ENCODE peak calls at places on chromosomes 6 and 20, in seven cellular contexts. M is colonic mucosa; K is gastrocnemius medialis; S is CD4-positive, alpha-beta T cell; V is heart right ventricle; J is HL-60; Y is body of pancreas. E is an unnamed sample. For H3K27me3, the result is how much of the 10 kb centered on the place peaks cover.

GRCh38 chr6:104527761-104528415 is 331.8 kb downstream of the HACE1 start:
- DNase-seq in M (peak), K (peak), S (no peak), V (no peak), J (peak), Y (peak), E (no peak)

GRCh38 chr6:83985308-83985713 is 48.3 kb upstream of the MRAP2 start:
- DNase-seq in M (no peak), K (no peak), S (no peak), V (no peak), J (no peak), Y (no peak), E (no peak)

GRCh38 chr6:32045811-32046449 is 7.7 kb downstream of the CYP21A2 start:
- DNase-seq in M (no peak), K (peak), S (no peak), V (peak), J (no peak), Y (no peak), E (no peak)

GRCh38 chr6:165715428-165715827 is 52.4 kb upstream of the PDE10A start:
- DNase-seq in M (no peak), K (no peak), S (no peak), V (no peak), J (no peak), Y (no peak), E (no peak)

GRCh38 chr20:37907330-37907676 is 4.4 kb downstream of the VSTM2L start:
- DNase-seq in M (no peak), K (no peak), S (no peak), V (no peak), J (no peak), Y (no peak), E (no peak)

GRCh38 chr6:159582736-159583135 is 110.3 kb downstream of the SOD2 start:
- DNase-seq in M (no peak), K (no peak), S (no peak), V (no peak), J (no peak), Y (no peak), E (no peak)

GRCh38 chr20:33992145-33992922 is 1.4 kb upstream of the RALY start:
- DNase-seq in M (no peak), K (no peak), S (peak), V (no peak), J (no peak), Y (no peak), E (no peak)

GRCh38 chr20:48448601-48449384 is 379.0 kb downstream of the PREX1 start:
- DNase-seq in M (no peak), K (no peak), S (no peak), V (no peak), J (no peak), Y (no peak), E (no peak)

GRCh38 chr20:32582659-32583580 is 2.2 kb downstream of the NOL4L start:
- DNase-seq in M (no peak), K (no peak), S (no peak), V (no peak), J (peak), Y (no peak), E (no peak)

GRCh38 chr20:20014659-20015058 is 2.5 kb upstream of the NAA20 start:
- DNase-seq in M (no peak), K (no peak), S (no peak), V (no peak), J (no peak), Y (no peak), E (no peak)

GRCh38 chr6:137725949-137726348 is 141.1 kb upstream of the TNFAIP3 start:
- DNase-seq in M (no peak), K (no peak), S (no peak), V (no peak), J (no peak), Y (no peak), E (no peak)

GRCh38 chr6:106163966-106164877 is 78.1 kb downstream of the PRDM1 start:
- DNase-seq in M (no peak), K (peak), S (no peak), V (no peak), J (peak), Y (peak), E (peak)

GRCh38 chr6:123393333-123393732 is 243.4 kb downstream of the TRDN start:
- DNase-seq in M (no peak), K (no peak), S (no peak), V (no peak), J (no peak), Y (no peak), E (no peak)

GRCh38 chr20:1654994-1655393 is 2.6 kb downstream of the SIRPG start:
- DNase-seq in M (no peak), K (no peak), S (no peak), V (no peak), J (no peak), Y (no peak), E (no peak)

GRCh38 chr6:89387516-89388222 is 24.4 kb downstream of the RRAGD start:
- DNase-seq in M (no peak), K (no peak), S (no peak), V (no peak), J (no peak), Y (no peak), E (no peak)

GRCh38 chr6:41002168-41002567 is 36.9 kb downstream of the UNC5CL start:
- DNase-seq in M (no peak), K (peak), S (no peak), V (no peak), J (no peak), Y (no peak), E (no peak)

GRCh38 chr6:149627672-149628071 is 20.8 kb downstream of the KATNA1 start:
- DNase-seq in M (no peak), K (no peak), S (no peak), V (no peak), J (no peak), Y (no peak), E (no peak)

GRCh38 chr20:41726727-41727126 is 108.5 kb upstream of the CHD6 start:
- DNase-seq in M (no peak), K (no peak), S (no peak), V (no peak), J (no peak), Y (no peak), E (no peak)

GRCh38 chr6:26045939-26046368 is 41.3 kb upstream of the HFE start:
- DNase-seq in M (no peak), K (no peak), S (no peak), V (no peak), J (no peak), Y (no peak), E (no peak)

GRCh38 chr6:4774715-4775590 is 1.3 kb upstream of the CDYL start:
- DNase-seq in M (peak), K (peak), S (no peak), V (no peak), J (peak), Y (peak), E (no peak)

GRCh38 chr20:4138056-4138455 is 122.7 kb upstream of the RNF24 start:
- DNase-seq in M (no peak), K (no peak), S (no peak), V (no peak), J (no peak), Y (no peak), E (no peak)

GRCh38 chr6:111804627-111805235 is 68.5 kb downstream of the FYN start:
- DNase-seq in M (no peak), K (no peak), S (peak), V (no peak), J (no peak), Y (peak), E (no peak)

GRCh38 chr20:43016257-43016656 is 173.4 kb downstream of the PTPRT start:
- DNase-seq in M (no peak), K (no peak), S (no peak), V (no peak), J (no peak), Y (no peak), E (no peak)

GRCh38 chr6:129748901-129749748 is 39.1 kb upstream of the ARHGAP18 start:
- DNase-seq in M (no peak), K (no peak), S (no peak), V (no peak), J (no peak), Y (no peak), E (no peak)

GRCh38 chr6:26216886-26217713 is 129.9 kb downstream of the HFE start:
- DNase-seq in M (peak), K (peak), S (no peak), V (peak), J (peak), Y (peak), E (peak)

GRCh38 chr20:48931527-48932374 is 10.2 kb downstream of the ARFGEF2 start:
- DNase-seq in M (no peak), K (no peak), S (no peak), V (no peak), J (no peak), Y (no peak), E (no peak)

GRCh38 chr20:35318502-35319157 is 26.4 kb upstream of the FAM83C start:
- DNase-seq in M (peak), K (peak), S (no peak), V (no peak), J (no peak), Y (peak), E (no peak)

GRCh38 chr6:125041740-125042459 is 79.7 kb downstream of the RNF217 start:
- DNase-seq in M (no peak), K (no peak), S (no peak), V (no peak), J (no peak), Y (no peak), E (no peak)

GRCh38 chr6:21325201-21325856 is 268.2 kb upstream of the SOX4 start:
- DNase-seq in M (no peak), K (no peak), S (no peak), V (no peak), J (no peak), Y (no peak), E (no peak)

GRCh38 chr6:66623050-66623449 is 916.0 kb upstream of the EYS start:
- DNase-seq in M (no peak), K (no peak), S (no peak), V (no peak), J (no peak), Y (no peak), E (no peak)

GRCh38 chr6:133241901-133242760 is 974 bp downstream of the EYA4 start:
- DNase-seq in M (no peak), K (peak), S (no peak), V (peak), J (no peak), Y (no peak), E (no peak)

GRCh38 chr6:130116273-130116672 is 97.9 kb downstream of the L3MBTL3 start:
- DNase-seq in M (no peak), K (no peak), S (no peak), V (no peak), J (no peak), Y (no peak), E (no peak)

GRCh38 chr6:1607236-1607556 is 2.5 kb upstream of the FOXC1 start:
- DNase-seq in M (no peak), K (no peak), S (no peak), V (no peak), J (no peak), Y (no peak), E (no peak)
- H3K27me3 ChIP-seq in M (half or more), K (half or more), S (half or more), V (half or more), J (half or more), Y (under half), E (half or more)

GRCh38 chr6:156783958-156784357 is 6.8 kb downstream of the ARID1B start:
- DNase-seq in M (no peak), K (no peak), S (no peak), V (no peak), J (no peak), Y (no peak), E (no peak)
- TF ChIP-seq CTCF in M (no peak), K (no peak), S (no peak), V (no peak), J (no peak), Y (no peak), E (no peak)

GRCh38 chr20:50717974-50718761 is 13.2 kb upstream of the PARD6B start:
- DNase-seq in M (no peak), K (no peak), S (no peak), V (no peak), J (no peak), Y (no peak), E (no peak)

GRCh38 chr20:50719328-50719727 is 12.1 kb upstream of the PARD6B start:
- DNase-seq in M (no peak), K (no peak), S (no peak), V (no peak), J (no peak), Y (no peak), E (no peak)

GRCh38 chr20:50716518-50716917 is 14.9 kb upstream of the PARD6B start:
- DNase-seq in M (no peak), K (no peak), S (no peak), V (no peak), J (no peak), Y (no peak), E (no peak)

GRCh38 chr20:50715694-50716093 is 15.7 kb upstream of the PARD6B start:
- DNase-seq in M (no peak), K (no peak), S (no peak), V (no peak), J (no peak), Y (no peak), E (no peak)

GRCh38 chr20:50717312-50717711 is 14.1 kb upstream of the PARD6B start:
- DNase-seq in M (no peak), K (no peak), S (no peak), V (no peak), J (no peak), Y (no peak), E (no peak)
- H3K27ac ChIP-seq in M (no peak), K (peak), S (no peak), V (no peak), J (no peak), Y (no peak), E (no peak)

GRCh38 chr20:46344488-46345162 is 36.3 kb upstream of the CDH22 start:
- DNase-seq in M (no peak), K (no peak), S (no peak), V (no peak), J (no peak), Y (no peak), E (no peak)

GRCh38 chr20:46342451-46343357 is 34.4 kb upstream of the CDH22 start:
- DNase-seq in M (no peak), K (peak), S (no peak), V (no peak), J (no peak), Y (no peak), E (no peak)

GRCh38 chr20:46342045-46342378 is 33.7 kb upstream of the CDH22 start:
- DNase-seq in M (no peak), K (no peak), S (no peak), V (no peak), J (no peak), Y (no peak), E (no peak)

GRCh38 chr20:46341374-46342044 is 33.2 kb upstream of the CDH22 start:
- DNase-seq in M (no peak), K (no peak), S (no peak), V (no peak), J (no peak), Y (no peak), E (no peak)

DNA sequence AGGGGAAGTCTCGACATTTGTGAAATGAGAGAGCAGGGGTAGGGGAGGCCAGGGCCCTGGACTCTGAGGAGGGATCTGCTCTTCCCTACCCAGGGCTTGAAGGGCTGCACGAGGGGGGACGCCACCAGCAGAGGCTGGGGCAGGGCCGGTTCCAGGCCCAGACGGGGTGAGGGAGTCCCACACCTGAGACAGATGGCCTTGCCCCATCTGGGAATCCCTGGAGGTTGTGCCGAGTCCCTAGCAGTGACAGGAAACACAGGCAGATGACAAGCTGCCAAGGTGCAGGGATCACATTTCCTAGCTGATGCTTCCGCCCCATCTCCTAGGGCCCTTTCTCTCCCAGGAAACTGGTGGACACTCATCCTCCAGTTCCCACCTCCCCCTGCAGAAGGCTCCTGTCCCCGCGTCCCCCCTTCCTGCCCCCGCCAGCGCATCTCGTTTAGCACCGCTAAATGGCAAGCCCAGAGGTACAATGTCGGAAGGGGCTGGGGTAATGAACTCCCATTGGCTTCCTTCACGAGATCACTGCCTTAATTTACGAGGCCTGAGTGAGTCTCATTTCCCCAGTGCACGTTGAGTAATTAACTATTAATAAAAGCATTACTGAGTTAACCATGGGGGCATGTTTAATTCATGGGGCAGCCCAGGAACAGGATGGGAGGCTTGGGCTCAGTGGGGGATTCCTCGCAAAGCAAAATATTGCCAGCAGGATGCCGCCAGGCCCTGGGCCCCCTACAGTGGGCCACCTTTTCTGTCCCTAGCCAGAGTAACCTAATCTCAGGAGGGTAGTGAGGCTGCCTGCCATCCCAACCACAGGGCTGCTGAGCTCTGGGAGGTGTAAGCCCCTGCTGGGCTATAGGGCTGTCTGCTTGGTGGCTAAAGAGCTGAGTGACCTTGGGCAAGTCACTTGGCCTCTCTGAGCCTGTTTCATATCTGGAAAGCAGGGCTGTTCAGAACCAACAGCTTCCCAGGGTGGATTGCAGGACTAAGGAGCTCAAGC is 35.4 kb upstream of the CDH22 start:
- DNase-seq in M (no peak), K (peak), S (no peak), V (no peak), J (no peak), Y (no peak), E (no peak)
- H3K27me3 ChIP-seq in M (under half), K (under half), S (under half), V (half or more), J (under half), Y (under half), E (under half)

GRCh38 chr6:38133932-38134703 is 314.6 kb downstream of the ZFAND3 start:
- DNase-seq in M (no peak), K (no peak), S (no peak), V (no peak), J (no peak), Y (no peak), E (no peak)

GRCh38 chr6:38134704-38135088 is 315.2 kb downstream of the ZFAND3 start:
- DNase-seq in M (no peak), K (no peak), S (no peak), V (no peak), J (no peak), Y (no peak), E (no peak)

GRCh38 chr6:38127284-38127683 is 307.8 kb downstream of the ZFAND3 start:
- DNase-seq in M (no peak), K (no peak), S (no peak), V (no peak), J (no peak), Y (no peak), E (no peak)

GRCh38 chr6:38136547-38136946 is 317.0 kb downstream of the ZFAND3 start:
- DNase-seq in M (no peak), K (no peak), S (no peak), V (no peak), J (no peak), Y (no peak), E (no peak)

DNA sequence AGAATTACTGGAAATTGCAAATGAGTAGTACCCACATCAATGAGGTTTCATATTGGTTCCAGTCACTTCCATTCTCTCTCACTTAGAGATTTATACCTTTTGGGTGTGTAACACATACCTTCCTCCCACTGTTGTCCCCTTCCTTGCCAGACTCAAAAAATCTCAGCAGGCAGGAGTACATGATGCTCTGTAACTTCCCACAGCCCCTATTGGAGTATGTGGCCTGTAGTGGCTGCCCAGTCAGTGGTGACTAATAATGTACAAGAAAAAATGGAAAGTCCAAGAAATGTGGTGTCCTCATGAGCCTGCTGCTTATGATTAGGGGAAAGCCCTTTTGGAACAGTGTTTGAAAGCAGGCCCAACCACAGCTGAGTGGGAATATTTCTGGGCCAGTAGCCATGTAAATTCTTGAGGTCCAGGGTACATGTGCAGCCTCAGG is 312.0 kb downstream of the ZFAND3 start:
- DNase-seq in M (no peak), K (no peak), S (no peak), V (no peak), J (no peak), Y (peak), E (no peak)
- TF ChIP-seq CTCF in M (no peak), K (no peak), S (no peak), V (no peak), J (no peak), Y (no peak), E (no peak)

GRCh38 chr6:113565306-113565705 is 291.8 kb upstream of the MARCKS start:
- DNase-seq in M (no peak), K (no peak), S (no peak), V (no peak), J (no peak), Y (no peak), E (no peak)
- H3K27ac ChIP-seq in M (no peak), K (peak), S (no peak), V (peak), J (no peak), Y (peak), E (peak)

DNA sequence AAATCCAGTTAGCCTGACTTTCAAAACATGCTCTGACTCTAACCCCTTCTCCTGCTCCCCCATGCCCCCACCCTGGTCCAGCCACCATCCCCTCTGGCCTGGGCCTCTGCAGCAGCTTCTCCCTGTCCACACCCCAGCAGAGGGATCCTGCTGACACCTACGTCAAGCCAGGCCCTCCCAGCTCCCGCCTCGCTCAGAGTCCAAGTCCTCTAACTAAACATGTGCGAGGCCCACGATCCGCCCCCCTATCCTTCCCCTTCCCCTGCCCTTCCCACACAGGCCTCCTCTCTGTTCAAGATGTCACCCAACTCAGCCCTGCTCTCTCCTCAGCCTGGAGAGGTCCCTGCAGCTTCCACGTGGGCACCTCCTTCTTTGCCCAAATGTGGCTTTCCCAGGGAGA is 33.7 kb downstream of the NFATC2 start:
- DNase-seq in M (no peak), K (no peak), S (no peak), V (no peak), J (no peak), Y (no peak), E (no peak)
- H3K27me3 ChIP-seq in M (under half), K (under half), S (under half), V (under half), J (under half), Y (under half), E (under half)

GRCh38 chr6:11251553-11252358 is 19.3 kb upstream of the NEDD9 start:
- DNase-seq in M (peak), K (peak), S (no peak), V (peak), J (no peak), Y (peak), E (no peak)
- TF ChIP-seq CTCF in M (no peak), K (no peak), S (no peak), V (no peak), J (no peak), Y (no peak), E (no peak)

E was measured in upper lobe of right lung.